ENCODE peak calls at places on chromosome 6, in seven cellular contexts. One of them, this sample, is unnamed.

GRCh38 chr6:14305131-14305530 is 187.6 kb downstream of the CD83 start:
- DNase-seq in IMR-90: no peak
- DNase-seq in trophoblast cell: no peak
- DNase-seq in mesenchymal stem cell: no peak
- DNase-seq in neuronal stem cell: no peak
- DNase-seq in H9: no peak
- DNase-seq in H1: no peak
- DNase-seq in this sample: no peak

GRCh38 chr6:138722425-138723371 is 50.9 kb upstream of the CCDC28A start:
- DNase-seq in IMR-90: peak; percentile 49
- DNase-seq in trophoblast cell: no peak
- DNase-seq in mesenchymal stem cell: peak; percentile 91
- DNase-seq in neuronal stem cell: no peak
- DNase-seq in H9: no peak
- DNase-seq in H1: no peak
- DNase-seq in this sample: peak; percentile 37

GRCh38 chr6:87897581-87898147 is 150.0 kb upstream of the SPACA1 start:
- DNase-seq in IMR-90: peak; percentile 34
- DNase-seq in trophoblast cell: no peak
- DNase-seq in mesenchymal stem cell: no peak
- DNase-seq in neuronal stem cell: no peak
- DNase-seq in H9: no peak
- DNase-seq in H1: no peak
- DNase-seq in this sample: no peak

GRCh38 chr6:50862172-50862571 is 43.5 kb downstream of the TFAP2B start:
- DNase-seq in IMR-90: no peak
- DNase-seq in trophoblast cell: no peak
- DNase-seq in mesenchymal stem cell: no peak
- DNase-seq in neuronal stem cell: no peak
- DNase-seq in H9: no peak
- DNase-seq in H1: no peak
- DNase-seq in this sample: no peak

GRCh38 chr6:64170326-64170725 is 534.7 kb downstream of the PHF3 start:
- DNase-seq in IMR-90: peak; percentile 3
- DNase-seq in trophoblast cell: no peak
- DNase-seq in mesenchymal stem cell: no peak
- DNase-seq in neuronal stem cell: no peak
- DNase-seq in H9: no peak
- DNase-seq in H1: no peak
- DNase-seq in this sample: peak; percentile 4

GRCh38 chr6:88536056-88536455 is 369.9 kb upstream of the CNR1 start:
- DNase-seq in IMR-90: no peak
- DNase-seq in trophoblast cell: no peak
- DNase-seq in mesenchymal stem cell: no peak
- DNase-seq in neuronal stem cell: no peak
- DNase-seq in H9: no peak
- DNase-seq in H1: no peak
- DNase-seq in this sample: no peak

GRCh38 chr6:91132461-91132860 is 545.6 kb upstream of the MAP3K7 start:
- DNase-seq in IMR-90: no peak
- DNase-seq in trophoblast cell: peak; percentile 27
- DNase-seq in mesenchymal stem cell: no peak
- DNase-seq in neuronal stem cell: no peak
- DNase-seq in H9: no peak
- DNase-seq in H1: no peak
- DNase-seq in this sample: no peak

GRCh38 chr6:1378224-1379025 is 11.0 kb upstream of the FOXF2 start:
- DNase-seq in IMR-90: no peak
- DNase-seq in trophoblast cell: no peak
- DNase-seq in mesenchymal stem cell: no peak
- DNase-seq in neuronal stem cell: peak; percentile 35
- DNase-seq in H9: no peak
- DNase-seq in H1: no peak
- DNase-seq in this sample: no peak

GRCh38 chr6:127092486-127092885 is 26.0 kb upstream of the RSPO3 start:
- DNase-seq in IMR-90: no peak
- DNase-seq in trophoblast cell: no peak
- DNase-seq in mesenchymal stem cell: no peak
- DNase-seq in neuronal stem cell: no peak
- DNase-seq in H9: no peak
- DNase-seq in H1: no peak
- DNase-seq in this sample: no peak

GRCh38 chr6:150514806-150515362 is 84.8 kb upstream of the PLEKHG1 start:
- DNase-seq in IMR-90: no peak
- DNase-seq in trophoblast cell: no peak
- DNase-seq in mesenchymal stem cell: no peak
- DNase-seq in neuronal stem cell: no peak
- DNase-seq in H9: no peak
- DNase-seq in H1: no peak
- DNase-seq in this sample: no peak

GRCh38 chr6:87975561-87975960 is 72.1 kb upstream of the SPACA1 start:
- DNase-seq in IMR-90: no peak
- DNase-seq in trophoblast cell: no peak
- DNase-seq in mesenchymal stem cell: no peak
- DNase-seq in neuronal stem cell: no peak
- DNase-seq in H9: no peak
- DNase-seq in H1: no peak
- DNase-seq in this sample: no peak

GRCh38 chr6:84773431-84774173 is 9.2 kb upstream of the TBX18 start:
- DNase-seq in IMR-90: no peak
- DNase-seq in trophoblast cell: peak; percentile 37
- DNase-seq in mesenchymal stem cell: peak; percentile 50
- DNase-seq in neuronal stem cell: peak; percentile 48
- DNase-seq in H9: peak; percentile 63
- DNase-seq in H1: no peak
- DNase-seq in this sample: peak; percentile 69

GRCh38 chr6:34526241-34526972 is 29.7 kb downstream of the SPDEF start:
- DNase-seq in IMR-90: no peak
- DNase-seq in trophoblast cell: no peak
- DNase-seq in mesenchymal stem cell: no peak
- DNase-seq in neuronal stem cell: no peak
- DNase-seq in H9: no peak
- DNase-seq in H1: no peak
- DNase-seq in this sample: no peak

GRCh38 chr6:134431306-134431919 is 113.5 kb upstream of the SGK1 start:
- DNase-seq in IMR-90: peak; percentile 71
- DNase-seq in trophoblast cell: no peak
- DNase-seq in mesenchymal stem cell: no peak
- DNase-seq in neuronal stem cell: no peak
- DNase-seq in H9: no peak
- DNase-seq in H1: no peak
- DNase-seq in this sample: no peak

GRCh38 chr6:112040933-112041332 is 13.0 kb upstream of the CCN6 start:
- DNase-seq in IMR-90: no peak
- DNase-seq in trophoblast cell: no peak
- DNase-seq in mesenchymal stem cell: no peak
- DNase-seq in neuronal stem cell: no peak
- DNase-seq in H9: no peak
- DNase-seq in H1: no peak
- DNase-seq in this sample: no peak

GRCh38 chr6:145372671-145373123 is 362.6 kb downstream of the EPM2A start:
- DNase-seq in IMR-90: peak; percentile 65
- DNase-seq in trophoblast cell: no peak
- DNase-seq in mesenchymal stem cell: peak; percentile 30
- DNase-seq in neuronal stem cell: no peak
- DNase-seq in H9: no peak
- DNase-seq in H1: no peak
- DNase-seq in this sample: peak; percentile 43

GRCh38 chr6:52595796-52596130 is 18.9 kb upstream of the TRAM2 start:
- DNase-seq in IMR-90: no peak
- DNase-seq in trophoblast cell: no peak
- DNase-seq in mesenchymal stem cell: no peak
- DNase-seq in neuronal stem cell: no peak
- DNase-seq in H9: no peak
- DNase-seq in H1: no peak
- DNase-seq in this sample: no peak

GRCh38 chr6:69696273-69696672 is 100.5 kb downstream of the LMBRD1 start:
- DNase-seq in IMR-90: peak; percentile 5
- DNase-seq in trophoblast cell: no peak
- DNase-seq in mesenchymal stem cell: peak; percentile 17
- DNase-seq in neuronal stem cell: no peak
- DNase-seq in H9: no peak
- DNase-seq in H1: no peak
- DNase-seq in this sample: no peak

GRCh38 chr6:61675734-61676133 is 610.3 kb downstream of the KHDRBS2 start:
- DNase-seq in IMR-90: no peak
- DNase-seq in trophoblast cell: no peak
- DNase-seq in mesenchymal stem cell: no peak
- DNase-seq in neuronal stem cell: no peak
- DNase-seq in H9: no peak
- DNase-seq in H1: no peak
- DNase-seq in this sample: no peak

GRCh38 chr6:23533954-23534725 is 591.9 kb upstream of the NRSN1 start:
- DNase-seq in IMR-90: no peak
- DNase-seq in trophoblast cell: no peak
- DNase-seq in mesenchymal stem cell: no peak
- DNase-seq in neuronal stem cell: no peak
- DNase-seq in H9: no peak
- DNase-seq in H1: no peak
- DNase-seq in this sample: no peak
- H3K18ac ChIP-seq in IMR-90: no peak overlapping the region
- H3K18ac ChIP-seq in trophoblast cell: no peak overlapping the region
- H3K18ac ChIP-seq in mesenchymal stem cell: no peak overlapping the region
- H3K18ac ChIP-seq in neuronal stem cell: no peak overlapping the region
- H3K18ac ChIP-seq in H9: no peak overlapping the region
- H3K18ac ChIP-seq in H1: no peak overlapping the region
- H3K18ac ChIP-seq in this sample: no peak overlapping the region

GRCh38 chr6:129209355-129209754 is 326.4 kb downstream of the LAMA2 start:
- DNase-seq in IMR-90: peak; percentile 18
- DNase-seq in trophoblast cell: no peak
- DNase-seq in mesenchymal stem cell: peak; percentile 30
- DNase-seq in neuronal stem cell: no peak
- DNase-seq in H9: no peak
- DNase-seq in H1: no peak
- DNase-seq in this sample: no peak
- H3K18ac ChIP-seq in IMR-90: no peak overlapping the region
- H3K18ac ChIP-seq in trophoblast cell: no peak overlapping the region
- H3K18ac ChIP-seq in mesenchymal stem cell: no peak overlapping the region
- H3K18ac ChIP-seq in neuronal stem cell: no peak overlapping the region
- H3K18ac ChIP-seq in H9: no peak overlapping the region
- H3K18ac ChIP-seq in H1: no peak overlapping the region
- H3K18ac ChIP-seq in this sample: no peak overlapping the region

DNA sequence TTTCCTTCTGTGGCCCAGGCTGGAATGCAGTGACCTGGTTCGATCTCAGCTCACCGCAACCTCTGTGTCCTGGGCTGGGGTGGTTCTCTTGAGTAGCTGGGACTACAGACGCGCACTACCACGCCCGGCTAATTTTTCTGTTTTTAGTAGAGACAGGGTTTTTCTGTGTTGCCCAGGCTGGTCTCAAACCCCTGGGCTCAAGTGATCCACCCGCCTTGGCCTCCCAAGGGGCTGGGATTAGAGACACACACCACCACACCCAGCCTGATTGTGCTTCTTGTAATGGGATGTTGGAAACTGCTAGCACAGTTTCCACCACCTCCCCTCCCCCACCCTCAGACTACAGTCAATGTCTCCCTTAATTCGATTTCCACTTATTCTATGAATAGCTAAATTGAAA is 22.6 kb upstream of the DSP start:
- DNase-seq in IMR-90: no peak
- DNase-seq in trophoblast cell: no peak
- DNase-seq in mesenchymal stem cell: no peak
- DNase-seq in neuronal stem cell: no peak
- DNase-seq in H9: no peak
- DNase-seq in H1: no peak
- DNase-seq in this sample: no peak
- H3K18ac ChIP-seq in IMR-90: no peak overlapping the region
- H3K18ac ChIP-seq in trophoblast cell: no peak overlapping the region
- H3K18ac ChIP-seq in mesenchymal stem cell: no peak overlapping the region
- H3K18ac ChIP-seq in neuronal stem cell: no peak overlapping the region
- H3K18ac ChIP-seq in H9: no peak overlapping the region
- H3K18ac ChIP-seq in H1: no peak overlapping the region
- H3K18ac ChIP-seq in this sample: no peak overlapping the region

DNA sequence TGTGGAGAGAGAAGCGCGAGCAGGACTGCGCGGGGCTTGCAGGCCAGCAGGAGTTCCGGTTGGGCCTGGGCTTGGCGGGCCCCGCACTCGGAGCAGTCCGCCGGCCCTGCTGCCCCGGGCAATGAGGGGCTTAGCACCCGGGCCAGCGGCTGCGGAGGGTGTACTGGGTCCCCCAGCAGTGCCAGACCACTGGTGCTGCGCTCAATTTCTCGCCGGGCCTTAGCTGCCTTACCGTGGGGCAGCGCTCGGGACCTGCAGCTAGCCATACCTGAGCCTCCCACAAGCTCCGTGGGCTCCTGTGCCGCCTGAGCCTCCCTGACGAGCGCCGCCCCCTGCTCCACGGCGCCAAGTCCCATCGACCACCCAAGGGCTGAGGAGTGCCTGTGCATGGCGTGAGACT is 89.0 kb upstream of the MBOAT1 start:
- DNase-seq in IMR-90: no peak
- DNase-seq in trophoblast cell: no peak
- DNase-seq in mesenchymal stem cell: no peak
- DNase-seq in neuronal stem cell: no peak
- DNase-seq in H9: no peak
- DNase-seq in H1: no peak
- DNase-seq in this sample: no peak
- H3K18ac ChIP-seq in IMR-90: no peak overlapping the region
- H3K18ac ChIP-seq in trophoblast cell: no peak overlapping the region
- H3K18ac ChIP-seq in mesenchymal stem cell: no peak overlapping the region
- H3K18ac ChIP-seq in neuronal stem cell: no peak overlapping the region
- H3K18ac ChIP-seq in H9: no peak overlapping the region
- H3K18ac ChIP-seq in H1: no peak overlapping the region
- H3K18ac ChIP-seq in this sample: no peak overlapping the region

DNA sequence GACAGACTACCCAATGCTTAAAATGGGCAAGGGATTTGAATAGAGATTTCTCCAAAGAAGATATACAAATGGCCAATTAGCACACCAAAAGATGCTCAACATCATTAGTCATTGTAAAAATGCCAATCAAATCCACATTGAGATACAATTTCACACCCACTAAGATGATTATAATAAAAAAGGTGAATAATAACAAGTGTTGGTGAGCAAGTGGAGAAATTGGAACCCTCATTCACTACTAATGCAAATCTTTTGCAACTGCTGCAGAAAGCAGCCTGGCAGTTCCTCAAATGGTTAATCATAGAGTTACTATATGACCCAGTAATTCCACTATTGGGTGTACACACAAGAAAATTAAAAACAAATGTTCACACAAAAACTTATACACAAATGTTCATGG is 12.4 kb downstream of the LHFPL5 start:
- DNase-seq in IMR-90: no peak
- DNase-seq in trophoblast cell: no peak
- DNase-seq in mesenchymal stem cell: no peak
- DNase-seq in neuronal stem cell: no peak
- DNase-seq in H9: no peak
- DNase-seq in H1: no peak
- DNase-seq in this sample: no peak
- H3K18ac ChIP-seq in IMR-90: no peak overlapping the region
- H3K18ac ChIP-seq in trophoblast cell: no peak overlapping the region
- H3K18ac ChIP-seq in mesenchymal stem cell: no peak overlapping the region
- H3K18ac ChIP-seq in neuronal stem cell: no peak overlapping the region
- H3K18ac ChIP-seq in H9: no peak overlapping the region
- H3K18ac ChIP-seq in H1: no peak overlapping the region
- H3K18ac ChIP-seq in this sample: no peak overlapping the region

This sample was measured in mesendoderm.